ENCODE peak calls at places on chromosome 18, in six cellular contexts. R is astrocyte of the spinal cord; F is ascending aorta; S is DMS153; V is NCI-H1694 treated with DMSO at 0.1 percent for 48 hours; Y is activated naive CD4-positive, alpha-beta T cell treated with anti-CD3 and anti-CD28 coated beads, Interleukin-2, amount 50 U/mL, for 16 hours. A is an unnamed sample.

GRCh38 chr18:22591231-22591630 is 173.5 kb upstream of the CTAGE1 start:
- DNase-seq in R (peak), F (no peak), S (no peak), V (no peak), Y (no peak), A (no peak)

GRCh38 chr18:60044290-60045006 is 144.7 kb downstream of the PMAIP1 start:
- DNase-seq in R (peak), F (no peak), S (no peak), V (no peak), Y (no peak), A (peak)

GRCh38 chr18:2510416-2510815 is 60.9 kb downstream of the METTL4 start:
- DNase-seq in R (no peak), F (no peak), S (no peak), V (no peak), Y (no peak), A (no peak)

GRCh38 chr18:77321823-77322805 is 72.5 kb downstream of the GALR1 start:
- DNase-seq in R (no peak), F (no peak), S (peak), V (no peak), Y (no peak), A (no peak)

GRCh38 chr18:59810183-59810582 is 89.6 kb upstream of the PMAIP1 start:
- DNase-seq in R (no peak), F (no peak), S (no peak), V (no peak), Y (no peak), A (no peak)

GRCh38 chr18:37368110-37368812 is 197.3 kb downstream of the CELF4 start:
- DNase-seq in R (no peak), F (no peak), S (no peak), V (no peak), Y (no peak), A (no peak)

GRCh38 chr18:8706981-8707940 is 1.9 kb downstream of the MTCL1 start:
- DNase-seq in R (peak), F (no peak), S (peak), V (peak), Y (peak), A (peak)

GRCh38 chr18:79738041-79738461 is 58.4 kb downstream of the CTDP1 start:
- DNase-seq in R (no peak), F (no peak), S (no peak), V (no peak), Y (no peak), A (no peak)

GRCh38 chr18:6374935-6375529 is 39.7 kb downstream of the L3MBTL4 start:
- DNase-seq in R (no peak), F (no peak), S (no peak), V (no peak), Y (no peak), A (no peak)

GRCh38 chr18:49664086-49664890 is 102.4 kb downstream of the LIPG start:
- DNase-seq in R (no peak), F (no peak), S (no peak), V (no peak), Y (no peak), A (no peak)

GRCh38 chr18:63022429-63023022 is 297.0 kb downstream of the BCL2 start:
- DNase-seq in R (no peak), F (no peak), S (no peak), V (no peak), Y (no peak), A (no peak)

GRCh38 chr18:65409266-65409665 is 341.5 kb upstream of the CDH7 start:
- DNase-seq in R (no peak), F (no peak), S (no peak), V (peak), Y (no peak), A (no peak)

GRCh38 chr18:45981852-45982251 is 14.7 kb upstream of the EPG5 start:
- DNase-seq in R (no peak), F (no peak), S (no peak), V (no peak), Y (no peak), A (no peak)

GRCh38 chr18:44067201-44067600 is 613.5 kb upstream of the SETBP1 start:
- DNase-seq in R (no peak), F (no peak), S (peak), V (no peak), Y (no peak), A (no peak)

GRCh38 chr18:59220164-59220783 is 316 bp downstream of the GRP start:
- DNase-seq in R (peak), F (no peak), S (no peak), V (no peak), Y (no peak), A (no peak)

GRCh38 chr18:48929951-48930713 is 20.6 kb downstream of the SMAD7 start:
- DNase-seq in R (peak), F (no peak), S (no peak), V (no peak), Y (no peak), A (peak)

A was measured in HCEC 1CT.